ENCODE peak calls at places on chromosome X, in nine cellular contexts. K is T-cell; E is HuH-7.5; M is skeletal muscle cell; U is amniotic stem cell; N is head of caudate nucleus; J is activated CD4-positive, alpha-beta T cell treated with anti-CD3 and anti-CD28 coated beads, Interleukin-2, amount 10 ng/mL, durations not matched to agents 24 days and 14 days; D is globus pallidus; G is amygdala. C is an unnamed sample.

GRCh38 chrX:150306002-150306401 is 57.1 kb upstream of the MAMLD1 start:
- DNase-seq in K (no peak), E (no peak), M (no peak), U (no peak), N (no peak), J (no peak), D (no peak), G (no peak), C (no peak)

GRCh38 chrX:137945470-137945869 is 379.5 kb downstream of the ZIC3 start:
- DNase-seq in K (no peak), E (no peak), M (no peak), U (no peak), N (no peak), J (no peak), D (no peak), G (no peak), C (no peak)

GRCh38 chrX:101347859-101348451 is 587 bp downstream of the TIMM8A start:
- DNase-seq in K (no peak), E (peak; percentile 11), M (no peak), U (no peak), N (no peak), J (no peak), D (peak; percentile 0), G (no peak), C (peak; percentile 1)

GRCh38 chrX:147403075-147403474 is 508.6 kb upstream of the FMR1 start:
- DNase-seq in K (no peak), E (no peak), M (no peak), U (no peak), N (no peak), J (no peak), D (no peak), G (no peak), C (no peak)

GRCh38 chrX:15299945-15300851 is 15.2 kb downstream of the ASB11 start:
- DNase-seq in K (no peak), E (no peak), M (no peak), U (no peak), N (no peak), J (no peak), D (peak; percentile 42), G (no peak), C (no peak)

GRCh38 chrX:136176399-136176825 is 29.1 kb downstream of the FHL1 start:
- DNase-seq in K (no peak), E (no peak), M (peak; percentile 80), U (peak; percentile 42), N (no peak), J (no peak), D (no peak), G (no peak), C (no peak)

GRCh38 chrX:48278958-48279357 is 23.8 kb downstream of the SSX1 start:
- DNase-seq in K (no peak), E (no peak), M (no peak), U (no peak), N (no peak), J (no peak), D (no peak), G (no peak), C (peak; percentile 2)

GRCh38 chrX:39631275-39631674 is 466.5 kb downstream of the BCOR start:
- DNase-seq in K (no peak), E (no peak), M (no peak), U (no peak), N (no peak), J (no peak), D (no peak), G (no peak), C (no peak)

GRCh38 chrX:49993661-49994060 is 71.3 kb downstream of the CLCN5 start:
- DNase-seq in K (no peak), E (no peak), M (no peak), U (no peak), N (no peak), J (no peak), D (no peak), G (no peak), C (no peak)

GRCh38 chrX:102154900-102155805 is 624 bp downstream of the BEX5 start:
- DNase-seq in K (peak; percentile 0), E (no peak), M (no peak), U (no peak), N (peak; percentile 31), J (peak; percentile 62), D (peak; percentile 3), G (no peak), C (no peak)

GRCh38 chrX:48597353-48598264 is at the start of gene WDR13:
- DNase-seq in K (peak; percentile 86), E (peak; percentile 94), M (peak; percentile 88), U (peak; percentile 74), N (peak; percentile 88), J (peak; percentile 97), D (peak; percentile 87), G (peak; percentile 80), C (peak; percentile 93)

GRCh38 chrX:101395789-101396188 is 5.0 kb downstream of the RPL36A start:
- DNase-seq in K (no peak), E (no peak), M (no peak), U (no peak), N (no peak), J (no peak), D (no peak), G (no peak), C (no peak)